ENCODE peak calls at places on chromosomes 3 and 15, in four cellular contexts. M, E, O and X are unnamed samples.

GRCh38 chr15:39075311-39075710 is 505.6 kb upstream of the THBS1 start:
- DNase-seq in M (no peak), E (no peak), O (no peak), X (no peak)

GRCh38 chr3:37907906-37908305 is 46.2 kb downstream of the CTDSPL start:
- DNase-seq in M (no peak), E (peak; percentile 95), O (peak; percentile 84), X (peak; percentile 16)

GRCh38 chr15:89777821-89778380 is 1.8 kb downstream of the MESP2 start:
- DNase-seq in M (peak; percentile 67), E (no peak), O (no peak), X (no peak)

GRCh38 chr15:49041406-49041805 is 4.8 kb downstream of the SECISBP2L start:
- DNase-seq in M (no peak), E (peak; percentile 40), O (no peak), X (no peak)

GRCh38 chr3:151974067-151974466 is 100.6 kb downstream of the SUCNR1 start:
- DNase-seq in M (no peak), E (no peak), O (no peak), X (no peak)

GRCh38 chr3:69204315-69204957 is 82.0 kb upstream of the LMOD3 start:
- DNase-seq in M (no peak), E (peak; percentile 19), O (peak; percentile 44), X (no peak)

GRCh38 chr3:13716540-13717221 is 163.2 kb downstream of the WNT7A start:
- DNase-seq in M (peak; percentile 8), E (no peak), O (no peak), X (no peak)

GRCh38 chr3:22887664-22888291 is 315.3 kb upstream of the UBE2E2 start:
- DNase-seq in M (no peak), E (no peak), O (no peak), X (no peak)

GRCh38 chr3:100629728-100630127 is 20.3 kb downstream of the ADGRG7 start:
- DNase-seq in M (no peak), E (no peak), O (no peak), X (no peak)

GRCh38 chr15:41656188-41656587 is 4.0 kb upstream of the MGA start:
- DNase-seq in M (no peak), E (no peak), O (no peak), X (no peak)

GRCh38 chr15:60519218-60519617 is 40.3 kb upstream of the ICE2 start:
- DNase-seq in M (no peak), E (no peak), O (no peak), X (no peak)

GRCh38 chr15:52256366-52256765 is 39.2 kb downstream of the MYO5C start:
- DNase-seq in M (peak; percentile 76), E (peak; percentile 45), O (peak; percentile 76), X (peak; percentile 43)

GRCh38 chr3:58299839-58300516 is 6.1 kb upstream of the RPP14 start:
- DNase-seq in M (peak; percentile 47), E (peak; percentile 25), O (no peak), X (no peak)

GRCh38 chr3:31288641-31289100 is 244.1 kb upstream of the STT3B start:
- DNase-seq in M (no peak), E (peak; percentile 97), O (no peak), X (no peak)

GRCh38 chr3:26198609-26199008 is 408.7 kb downstream of the OXSM start:
- DNase-seq in M (no peak), E (no peak), O (no peak), X (no peak)

GRCh38 chr15:64775551-64776401 is at the start of gene RBPMS2:
- DNase-seq in M (peak; percentile 90), E (no peak), O (no peak), X (peak; percentile 39)

GRCh38 chr3:123149525-123149924 is 52.2 kb upstream of the SEC22A start:
- DNase-seq in M (no peak), E (no peak), O (no peak), X (no peak)

GRCh38 chr3:129501630-129502029 is 26.8 kb upstream of the RHO start:
- DNase-seq in M (no peak), E (no peak), O (no peak), X (no peak)

GRCh38 chr3:149967067-149967685 is 3.5 kb downstream of the PFN2 start:
- DNase-seq in M (no peak), E (peak; percentile 40), O (no peak), X (no peak)
- TF ChIP-seq TAF1 in M (no peak), E (no peak), O (no peak), X (no peak)

GRCh38 chr3:158540066-158540465 is 30.9 kb upstream of the MLF1 start:
- DNase-seq in M (no peak), E (no peak), O (no peak), X (no peak)
- TF ChIP-seq TAF1 in M (no peak), E (no peak), O (no peak), X (no peak)

GRCh38 chr15:68844856-68845550 is 24.3 kb upstream of the ANP32A start:
- DNase-seq in M (no peak), E (no peak), O (no peak), X (no peak)

GRCh38 chr15:68846851-68847439 is 26.2 kb upstream of the ANP32A start:
- DNase-seq in M (no peak), E (no peak), O (no peak), X (no peak)

GRCh38 chr15:68842958-68843357 is 22.3 kb upstream of the ANP32A start:
- DNase-seq in M (no peak), E (no peak), O (no peak), X (no peak)

GRCh38 chr15:68849477-68849876 is 28.8 kb upstream of the ANP32A start:
- DNase-seq in M (peak; percentile 66), E (no peak), O (no peak), X (no peak)

GRCh38 chr15:68843425-68844311 is 23.0 kb upstream of the ANP32A start:
- DNase-seq in M (peak; percentile 82), E (no peak), O (no peak), X (no peak)
- TF ChIP-seq TAF1 in M (no peak), E (no peak), O (no peak), X (no peak)

GRCh38 chr3:193680220-193680619 is 87.2 kb downstream of the OPA1 start:
- DNase-seq in M (no peak), E (no peak), O (no peak), X (no peak)
- TF ChIP-seq TAF1 in M (no peak), E (no peak), O (no peak), X (no peak)

GRCh38 chr15:68635142-68635541 is 56.3 kb downstream of the CORO2B start:
- DNase-seq in M (peak; percentile 63), E (no peak), O (no peak), X (no peak)
- TF ChIP-seq TAF1 in M (no peak), E (no peak), O (no peak), X (no peak)

GRCh38 chr3:72082776-72083477 is 298.0 kb upstream of the PROK2 start:
- DNase-seq in M (no peak), E (no peak), O (no peak), X (no peak)

GRCh38 chr3:72081456-72081855 is 296.5 kb upstream of the PROK2 start:
- DNase-seq in M (no peak), E (no peak), O (no peak), X (no peak)

GRCh38 chr3:72080800-72081199 is 295.9 kb upstream of the PROK2 start:
- DNase-seq in M (no peak), E (no peak), O (no peak), X (no peak)

GRCh38 chr3:72080101-72080500 is 295.2 kb upstream of the PROK2 start:
- DNase-seq in M (no peak), E (no peak), O (no peak), X (no peak)

DNA sequence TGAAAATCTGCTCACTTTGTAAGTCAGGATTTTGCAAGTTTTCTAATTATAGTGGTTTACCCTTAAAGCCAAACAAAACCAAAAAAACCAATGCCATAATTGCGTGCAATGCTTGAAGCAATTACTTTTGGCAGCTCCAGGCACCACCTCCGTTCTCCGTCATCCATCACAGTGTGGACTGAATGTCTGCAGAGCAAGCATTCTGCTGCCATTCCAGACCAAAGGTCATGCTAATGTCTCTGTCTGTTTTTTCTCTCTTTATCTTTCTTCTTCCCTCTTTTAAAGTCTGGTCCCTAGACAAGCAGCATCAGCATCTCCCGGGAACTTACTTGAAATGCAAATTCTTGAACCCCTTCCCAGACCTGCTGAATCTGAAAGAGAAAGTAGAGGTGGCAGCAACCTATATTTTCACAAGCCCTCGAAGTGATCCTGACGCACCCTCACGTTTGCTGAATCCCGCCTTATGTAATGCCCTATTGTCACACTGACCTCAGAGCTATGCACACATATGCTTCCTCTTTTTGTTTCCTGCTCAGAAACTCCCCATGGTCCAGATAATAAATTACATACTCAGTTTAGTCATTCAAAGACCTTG is 297.3 kb upstream of the PROK2 start:
- DNase-seq in M (no peak), E (no peak), O (peak; percentile 80), X (no peak)
- TF ChIP-seq TAF1 in M (no peak), E (no peak), O (no peak), X (no peak)

DNA sequence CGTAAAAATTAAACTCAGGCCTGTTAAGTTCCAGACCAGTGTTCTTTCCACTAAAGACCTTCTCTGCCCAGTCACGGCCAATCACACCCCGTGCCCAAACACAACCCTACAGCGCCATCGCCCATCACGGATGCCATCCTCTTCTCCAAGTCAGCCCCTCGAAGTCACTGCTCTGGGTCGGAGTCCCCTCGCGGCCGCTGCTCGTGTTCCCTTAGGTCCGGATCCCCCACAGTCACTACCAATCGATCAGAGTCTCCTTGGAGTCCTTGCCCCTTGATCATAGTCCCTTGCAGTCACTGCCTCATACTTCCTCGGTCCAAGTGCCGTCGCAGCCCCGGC is 491 bp downstream of the PCYT1A start:
- DNase-seq in M (no peak), E (no peak), O (no peak), X (no peak)
- TF ChIP-seq TAF1 in M (no peak), E (no peak), O (no peak), X (no peak)

GRCh38 chr15:80777836-80778620 is 1.1 kb upstream of the CEMIP start:
- DNase-seq in M (no peak), E (no peak), O (no peak), X (no peak)
- TF ChIP-seq TAF1 in M (no peak), E (no peak), O (no peak), X (no peak)

GRCh38 chr3:51398595-51399310 is 7.7 kb downstream of the RBM15B start:
- DNase-seq in M (no peak), E (no peak), O (no peak), X (no peak)

GRCh38 chr3:51395493-51396213 is 4.6 kb downstream of the RBM15B start:
- DNase-seq in M (no peak), E (no peak), O (no peak), X (no peak)

GRCh38 chr3:51400169-51400568 is 9.1 kb downstream of the RBM15B start:
- DNase-seq in M (no peak), E (no peak), O (no peak), X (no peak)

GRCh38 chr3:51396401-51396800 is 5.3 kb downstream of the RBM15B start:
- DNase-seq in M (no peak), E (no peak), O (no peak), X (no peak)

DNA sequence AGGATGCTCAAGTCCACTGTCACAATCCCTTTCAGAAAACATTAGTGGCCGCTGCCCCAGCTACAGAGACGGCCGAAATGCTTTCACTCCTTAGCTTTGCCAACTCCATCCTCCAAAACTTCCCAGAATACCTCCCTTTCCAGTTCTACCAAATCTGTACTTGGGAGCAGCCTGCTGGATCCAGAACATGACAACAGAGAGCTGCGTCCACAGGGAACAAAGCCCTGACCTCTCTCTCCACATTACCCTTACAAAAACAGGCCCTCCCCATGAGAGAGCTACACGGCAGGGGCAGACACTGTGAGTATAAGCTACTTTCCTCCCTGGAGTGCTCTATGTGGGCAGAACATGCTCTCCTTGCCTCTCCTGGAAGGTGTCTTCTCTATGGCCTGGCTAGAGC is 6.3 kb downstream of the RBM15B start:
- DNase-seq in M (no peak), E (no peak), O (no peak), X (no peak)
- TF ChIP-seq TAF1 in M (no peak), E (no peak), O (no peak), X (no peak)